ENCODE peak calls at places on chromosomes 2 and 18, in seven cellular contexts. L is IMR-90; V is NCI-H1694 treated with DMSO at 0.1 percent for 48 hours; R is right lobe of liver; U is heart left ventricle; S is stimulated activated naive B cell treated with anti-CD40 and anti-IgM and Interleukin-4, amounts not matched to agents 10 μg/mL and 1 μg/mL and 100 μg/mL, for 72 hours; N is A549. I is an unnamed sample.

GRCh38 chr2:240319855-240320560 is 115.5 kb upstream of the GPC1 start:
- DNase-seq in U (no peak), S (no peak), N (no peak), V (no peak), R (no peak), L (peak), I (no peak)

GRCh38 chr2:174025271-174026121 is 60.3 kb upstream of the SP3 start:
- DNase-seq in U (peak), L (peak), R (no peak), N (no peak), S (no peak), V (peak), I (no peak)

GRCh38 chr18:67385455-67385854 is 131.1 kb downstream of the DSEL start:
- DNase-seq in U (no peak), L (peak), V (no peak), S (no peak), N (no peak), R (no peak), I (no peak)

GRCh38 chr2:109124982-109125594 is 3.9 kb upstream of the SH3RF3 start:
- DNase-seq in U (no peak), V (no peak), R (no peak), S (no peak), L (no peak), N (no peak), I (no peak)

GRCh38 chr2:170932166-170932565 is 3.1 kb downstream of the GORASP2 start:
- DNase-seq in N (no peak), R (no peak), V (no peak), U (no peak), L (no peak), S (no peak), I (no peak)

GRCh38 chr2:9099341-9099751 is 95.9 kb upstream of the MBOAT2 start:
- DNase-seq in N (no peak), R (no peak), L (peak), S (peak), U (no peak), V (no peak), I (peak)

GRCh38 chr2:150526006-150526405 is 38.5 kb upstream of the RND3 start:
- DNase-seq in R (no peak), N (no peak), S (no peak), L (no peak), V (no peak), U (no peak), I (no peak)

GRCh38 chr2:137838255-137839092 is 125.8 kb upstream of the HNMT start:
- DNase-seq in V (peak), N (peak), U (no peak), R (no peak), L (peak), S (no peak), I (peak)

GRCh38 chr2:68238955-68239822 is 13.1 kb downstream of the PPP3R1 start:
- DNase-seq in N (no peak), R (no peak), V (no peak), U (no peak), L (peak), S (no peak), I (no peak)

GRCh38 chr2:54899576-54900200 is 150.6 kb downstream of the RTN4 start:
- DNase-seq in U (no peak), S (no peak), N (peak), V (peak), L (peak), R (no peak), I (peak)

GRCh38 chr2:94762600-94762999 is 108.6 kb upstream of the TEKT4 start:
- DNase-seq in L (no peak), U (no peak), N (no peak), S (no peak), R (no peak), V (no peak), I (no peak)

GRCh38 chr2:45190481-45190880 is 181.2 kb upstream of the SIX2 start:
- DNase-seq in S (no peak), R (no peak), V (no peak), N (no peak), U (no peak), L (peak), I (no peak)

GRCh38 chr18:52426462-52426861 is 86.5 kb downstream of the DCC start:
- DNase-seq in U (no peak), R (no peak), V (no peak), S (no peak), L (no peak), N (no peak), I (no peak)

GRCh38 chr2:2828774-2829368 is 497.8 kb upstream of the MYT1L start:
- DNase-seq in N (no peak), L (no peak), V (peak), U (no peak), S (no peak), R (no peak), I (no peak)

I was measured in T-helper 1 cell.